ENCODE peak calls at places on chromosomes 3 and 15, in nine cellular contexts. One of them, this sample, is unnamed.

GRCh38 chr3:52176951-52177700 is 20.8 kb upstream of the ALAS1 start:
- DNase-seq in NCI-H524: no peak
- DNase-seq in transverse colon: no peak
- DNase-seq in stimulated activated effector memory CD8-positive, alpha-beta T cell treated with anti-CD3 and anti-CD28 coated beads, Interleukin-12 subunit alpha, Interleukin-12 subunit beta, amount 100 ng/mL, for 72 hours: no peak
- DNase-seq in central memory CD4-positive, alpha-beta T cell: no peak
- DNase-seq in hippocampal formation: no peak
- DNase-seq in stromal cell of bone marrow: no peak
- DNase-seq in WTC11: no peak
- DNase-seq in AML-193: no peak
- DNase-seq in this sample: no peak

GRCh38 chr15:35260961-35261360 is 175.9 kb upstream of the NANOGP8 start:
- DNase-seq in NCI-H524: no peak
- DNase-seq in transverse colon: no peak
- DNase-seq in stimulated activated effector memory CD8-positive, alpha-beta T cell treated with anti-CD3 and anti-CD28 coated beads, Interleukin-12 subunit alpha, Interleukin-12 subunit beta, amount 100 ng/mL, for 72 hours: no peak
- DNase-seq in central memory CD4-positive, alpha-beta T cell: no peak
- DNase-seq in hippocampal formation: no peak
- DNase-seq in stromal cell of bone marrow: no peak
- DNase-seq in WTC11: no peak
- DNase-seq in AML-193: no peak
- DNase-seq in this sample: no peak

GRCh38 chr3:56119575-56120349 is 348.5 kb downstream of the ERC2 start:
- DNase-seq in NCI-H524: no peak
- DNase-seq in transverse colon: no peak
- DNase-seq in stimulated activated effector memory CD8-positive, alpha-beta T cell treated with anti-CD3 and anti-CD28 coated beads, Interleukin-12 subunit alpha, Interleukin-12 subunit beta, amount 100 ng/mL, for 72 hours: no peak
- DNase-seq in central memory CD4-positive, alpha-beta T cell: no peak
- DNase-seq in hippocampal formation: no peak
- DNase-seq in stromal cell of bone marrow: peak; percentile 79
- DNase-seq in WTC11: no peak
- DNase-seq in AML-193: no peak
- DNase-seq in this sample: no peak

GRCh38 chr3:194035406-194036138 is 100.4 kb upstream of the HES1 start:
- DNase-seq in NCI-H524: no peak
- DNase-seq in transverse colon: peak; percentile 86
- DNase-seq in stimulated activated effector memory CD8-positive, alpha-beta T cell treated with anti-CD3 and anti-CD28 coated beads, Interleukin-12 subunit alpha, Interleukin-12 subunit beta, amount 100 ng/mL, for 72 hours: no peak
- DNase-seq in central memory CD4-positive, alpha-beta T cell: no peak
- DNase-seq in hippocampal formation: no peak
- DNase-seq in stromal cell of bone marrow: no peak
- DNase-seq in WTC11: no peak
- DNase-seq in AML-193: no peak
- DNase-seq in this sample: no peak

GRCh38 chr3:71847794-71848193 is 62.8 kb upstream of the PROK2 start:
- DNase-seq in NCI-H524: no peak
- DNase-seq in transverse colon: no peak
- DNase-seq in stimulated activated effector memory CD8-positive, alpha-beta T cell treated with anti-CD3 and anti-CD28 coated beads, Interleukin-12 subunit alpha, Interleukin-12 subunit beta, amount 100 ng/mL, for 72 hours: no peak
- DNase-seq in central memory CD4-positive, alpha-beta T cell: no peak
- DNase-seq in hippocampal formation: no peak
- DNase-seq in stromal cell of bone marrow: no peak
- DNase-seq in WTC11: no peak
- DNase-seq in AML-193: no peak
- DNase-seq in this sample: no peak

GRCh38 chr3:25587526-25587925 is 77.2 kb downstream of the TOP2B start:
- DNase-seq in NCI-H524: no peak
- DNase-seq in transverse colon: no peak
- DNase-seq in stimulated activated effector memory CD8-positive, alpha-beta T cell treated with anti-CD3 and anti-CD28 coated beads, Interleukin-12 subunit alpha, Interleukin-12 subunit beta, amount 100 ng/mL, for 72 hours: no peak
- DNase-seq in central memory CD4-positive, alpha-beta T cell: no peak
- DNase-seq in hippocampal formation: no peak
- DNase-seq in stromal cell of bone marrow: no peak
- DNase-seq in WTC11: no peak
- DNase-seq in AML-193: no peak
- DNase-seq in this sample: no peak

GRCh38 chr3:79881431-79881830 is 113.6 kb upstream of the ROBO1 start:
- DNase-seq in NCI-H524: no peak
- DNase-seq in transverse colon: no peak
- DNase-seq in stimulated activated effector memory CD8-positive, alpha-beta T cell treated with anti-CD3 and anti-CD28 coated beads, Interleukin-12 subunit alpha, Interleukin-12 subunit beta, amount 100 ng/mL, for 72 hours: no peak
- DNase-seq in central memory CD4-positive, alpha-beta T cell: no peak
- DNase-seq in hippocampal formation: no peak
- DNase-seq in stromal cell of bone marrow: no peak
- DNase-seq in WTC11: no peak
- DNase-seq in AML-193: no peak
- DNase-seq in this sample: no peak

GRCh38 chr3:13032206-13032605 is 41.0 kb downstream of the IQSEC1 start:
- DNase-seq in NCI-H524: no peak
- DNase-seq in transverse colon: no peak
- DNase-seq in stimulated activated effector memory CD8-positive, alpha-beta T cell treated with anti-CD3 and anti-CD28 coated beads, Interleukin-12 subunit alpha, Interleukin-12 subunit beta, amount 100 ng/mL, for 72 hours: no peak
- DNase-seq in central memory CD4-positive, alpha-beta T cell: no peak
- DNase-seq in hippocampal formation: no peak
- DNase-seq in stromal cell of bone marrow: no peak
- DNase-seq in WTC11: no peak
- DNase-seq in AML-193: no peak
- DNase-seq in this sample: no peak

GRCh38 chr3:18445421-18446066 is 20.4 kb upstream of the SATB1 start:
- DNase-seq in NCI-H524: no peak
- DNase-seq in transverse colon: peak; percentile 35
- DNase-seq in stimulated activated effector memory CD8-positive, alpha-beta T cell treated with anti-CD3 and anti-CD28 coated beads, Interleukin-12 subunit alpha, Interleukin-12 subunit beta, amount 100 ng/mL, for 72 hours: peak; percentile 44
- DNase-seq in central memory CD4-positive, alpha-beta T cell: peak; percentile 82
- DNase-seq in hippocampal formation: no peak
- DNase-seq in stromal cell of bone marrow: no peak
- DNase-seq in WTC11: no peak
- DNase-seq in AML-193: no peak
- DNase-seq in this sample: no peak

GRCh38 chr15:42349178-42349577 is 10.1 kb upstream of the CAPN3 start:
- DNase-seq in NCI-H524: no peak
- DNase-seq in transverse colon: no peak
- DNase-seq in stimulated activated effector memory CD8-positive, alpha-beta T cell treated with anti-CD3 and anti-CD28 coated beads, Interleukin-12 subunit alpha, Interleukin-12 subunit beta, amount 100 ng/mL, for 72 hours: no peak
- DNase-seq in central memory CD4-positive, alpha-beta T cell: no peak
- DNase-seq in hippocampal formation: no peak
- DNase-seq in stromal cell of bone marrow: no peak
- DNase-seq in WTC11: no peak
- DNase-seq in AML-193: no peak
- DNase-seq in this sample: no peak

GRCh38 chr15:43513550-43513949 is 3.9 kb upstream of the MAP1A start:
- DNase-seq in NCI-H524: no peak
- DNase-seq in transverse colon: no peak
- DNase-seq in stimulated activated effector memory CD8-positive, alpha-beta T cell treated with anti-CD3 and anti-CD28 coated beads, Interleukin-12 subunit alpha, Interleukin-12 subunit beta, amount 100 ng/mL, for 72 hours: no peak
- DNase-seq in central memory CD4-positive, alpha-beta T cell: no peak
- DNase-seq in hippocampal formation: no peak
- DNase-seq in stromal cell of bone marrow: no peak
- DNase-seq in WTC11: no peak
- DNase-seq in AML-193: no peak
- DNase-seq in this sample: no peak

GRCh38 chr3:52763466-52763865 is 7.3 kb downstream of the NEK4 start:
- DNase-seq in NCI-H524: no peak
- DNase-seq in transverse colon: no peak
- DNase-seq in stimulated activated effector memory CD8-positive, alpha-beta T cell treated with anti-CD3 and anti-CD28 coated beads, Interleukin-12 subunit alpha, Interleukin-12 subunit beta, amount 100 ng/mL, for 72 hours: no peak
- DNase-seq in central memory CD4-positive, alpha-beta T cell: no peak
- DNase-seq in hippocampal formation: no peak
- DNase-seq in stromal cell of bone marrow: no peak
- DNase-seq in WTC11: no peak
- DNase-seq in AML-193: no peak
- DNase-seq in this sample: no peak

GRCh38 chr15:96225642-96226259 is 104.7 kb upstream of the NR2F2 start:
- DNase-seq in NCI-H524: no peak
- DNase-seq in transverse colon: no peak
- DNase-seq in stimulated activated effector memory CD8-positive, alpha-beta T cell treated with anti-CD3 and anti-CD28 coated beads, Interleukin-12 subunit alpha, Interleukin-12 subunit beta, amount 100 ng/mL, for 72 hours: no peak
- DNase-seq in central memory CD4-positive, alpha-beta T cell: no peak
- DNase-seq in hippocampal formation: no peak
- DNase-seq in stromal cell of bone marrow: no peak
- DNase-seq in WTC11: no peak
- DNase-seq in AML-193: no peak
- DNase-seq in this sample: no peak

GRCh38 chr3:19702416-19703078 is 231.5 kb downstream of the EFHB start:
- DNase-seq in NCI-H524: no peak
- DNase-seq in transverse colon: no peak
- DNase-seq in stimulated activated effector memory CD8-positive, alpha-beta T cell treated with anti-CD3 and anti-CD28 coated beads, Interleukin-12 subunit alpha, Interleukin-12 subunit beta, amount 100 ng/mL, for 72 hours: no peak
- DNase-seq in central memory CD4-positive, alpha-beta T cell: no peak
- DNase-seq in hippocampal formation: no peak
- DNase-seq in stromal cell of bone marrow: no peak
- DNase-seq in WTC11: peak; percentile 47
- DNase-seq in AML-193: no peak
- DNase-seq in this sample: no peak

GRCh38 chr3:194269610-194270145 is 81.5 kb downstream of the CPN2 start:
- DNase-seq in NCI-H524: no peak
- DNase-seq in transverse colon: peak; percentile 64
- DNase-seq in stimulated activated effector memory CD8-positive, alpha-beta T cell treated with anti-CD3 and anti-CD28 coated beads, Interleukin-12 subunit alpha, Interleukin-12 subunit beta, amount 100 ng/mL, for 72 hours: no peak
- DNase-seq in central memory CD4-positive, alpha-beta T cell: no peak
- DNase-seq in hippocampal formation: peak; percentile 10
- DNase-seq in stromal cell of bone marrow: no peak
- DNase-seq in WTC11: peak; percentile 83
- DNase-seq in AML-193: no peak
- DNase-seq in this sample: no peak

GRCh38 chr3:72836409-72836808 is 11.8 kb downstream of the SHQ1 start:
- DNase-seq in NCI-H524: no peak
- DNase-seq in transverse colon: no peak
- DNase-seq in stimulated activated effector memory CD8-positive, alpha-beta T cell treated with anti-CD3 and anti-CD28 coated beads, Interleukin-12 subunit alpha, Interleukin-12 subunit beta, amount 100 ng/mL, for 72 hours: no peak
- DNase-seq in central memory CD4-positive, alpha-beta T cell: no peak
- DNase-seq in hippocampal formation: no peak
- DNase-seq in stromal cell of bone marrow: no peak
- DNase-seq in WTC11: no peak
- DNase-seq in AML-193: no peak
- DNase-seq in this sample: no peak

GRCh38 chr15:50315814-50316630 is 39.0 kb downstream of the GABPB1 start:
- DNase-seq in NCI-H524: peak; percentile 7
- DNase-seq in transverse colon: no peak
- DNase-seq in stimulated activated effector memory CD8-positive, alpha-beta T cell treated with anti-CD3 and anti-CD28 coated beads, Interleukin-12 subunit alpha, Interleukin-12 subunit beta, amount 100 ng/mL, for 72 hours: no peak
- DNase-seq in central memory CD4-positive, alpha-beta T cell: peak; percentile 32
- DNase-seq in hippocampal formation: no peak
- DNase-seq in stromal cell of bone marrow: peak; percentile 33
- DNase-seq in WTC11: no peak
- DNase-seq in AML-193: peak; percentile 58
- DNase-seq in this sample: no peak

GRCh38 chr3:31197941-31198340 is 303.5 kb upstream of the GADL1 start:
- DNase-seq in NCI-H524: peak; percentile 59
- DNase-seq in transverse colon: peak; percentile 64
- DNase-seq in stimulated activated effector memory CD8-positive, alpha-beta T cell treated with anti-CD3 and anti-CD28 coated beads, Interleukin-12 subunit alpha, Interleukin-12 subunit beta, amount 100 ng/mL, for 72 hours: no peak
- DNase-seq in central memory CD4-positive, alpha-beta T cell: no peak
- DNase-seq in hippocampal formation: no peak
- DNase-seq in stromal cell of bone marrow: no peak
- DNase-seq in WTC11: no peak
- DNase-seq in AML-193: no peak
- DNase-seq in this sample: no peak

GRCh38 chr3:13380991-13381390 is 39.1 kb downstream of the NUP210 start:
- DNase-seq in NCI-H524: no peak
- DNase-seq in transverse colon: no peak
- DNase-seq in stimulated activated effector memory CD8-positive, alpha-beta T cell treated with anti-CD3 and anti-CD28 coated beads, Interleukin-12 subunit alpha, Interleukin-12 subunit beta, amount 100 ng/mL, for 72 hours: no peak
- DNase-seq in central memory CD4-positive, alpha-beta T cell: no peak
- DNase-seq in hippocampal formation: no peak
- DNase-seq in stromal cell of bone marrow: no peak
- DNase-seq in WTC11: no peak
- DNase-seq in AML-193: no peak
- DNase-seq in this sample: no peak

GRCh38 chr3:140050977-140051957 is 116.3 kb downstream of the CLSTN2 start:
- DNase-seq in NCI-H524: peak; percentile 85
- DNase-seq in transverse colon: no peak
- DNase-seq in stimulated activated effector memory CD8-positive, alpha-beta T cell treated with anti-CD3 and anti-CD28 coated beads, Interleukin-12 subunit alpha, Interleukin-12 subunit beta, amount 100 ng/mL, for 72 hours: no peak
- DNase-seq in central memory CD4-positive, alpha-beta T cell: no peak
- DNase-seq in hippocampal formation: peak; percentile 46
- DNase-seq in stromal cell of bone marrow: no peak
- DNase-seq in WTC11: peak; percentile 30
- DNase-seq in AML-193: peak; percentile 28
- DNase-seq in this sample: no peak

GRCh38 chr15:92617197-92618037 is 38.2 kb downstream of the FAM174B start:
- DNase-seq in NCI-H524: peak; percentile 73
- DNase-seq in transverse colon: peak; percentile 71
- DNase-seq in stimulated activated effector memory CD8-positive, alpha-beta T cell treated with anti-CD3 and anti-CD28 coated beads, Interleukin-12 subunit alpha, Interleukin-12 subunit beta, amount 100 ng/mL, for 72 hours: no peak
- DNase-seq in central memory CD4-positive, alpha-beta T cell: no peak
- DNase-seq in hippocampal formation: no peak
- DNase-seq in stromal cell of bone marrow: no peak
- DNase-seq in WTC11: no peak
- DNase-seq in AML-193: no peak
- DNase-seq in this sample: no peak

GRCh38 chr15:73972984-73973682 is 19.0 kb downstream of the STOML1 start:
- DNase-seq in NCI-H524: peak; percentile 81
- DNase-seq in transverse colon: peak; percentile 90
- DNase-seq in stimulated activated effector memory CD8-positive, alpha-beta T cell treated with anti-CD3 and anti-CD28 coated beads, Interleukin-12 subunit alpha, Interleukin-12 subunit beta, amount 100 ng/mL, for 72 hours: peak; percentile 68
- DNase-seq in central memory CD4-positive, alpha-beta T cell: peak; percentile 72
- DNase-seq in hippocampal formation: peak; percentile 72
- DNase-seq in stromal cell of bone marrow: peak; percentile 70
- DNase-seq in WTC11: peak; percentile 90
- DNase-seq in AML-193: peak; percentile 68
- DNase-seq in this sample: no peak

GRCh38 chr3:171950373-171950772 is 89.0 kb upstream of the FNDC3B start:
- DNase-seq in NCI-H524: no peak
- DNase-seq in transverse colon: no peak
- DNase-seq in stimulated activated effector memory CD8-positive, alpha-beta T cell treated with anti-CD3 and anti-CD28 coated beads, Interleukin-12 subunit alpha, Interleukin-12 subunit beta, amount 100 ng/mL, for 72 hours: no peak
- DNase-seq in central memory CD4-positive, alpha-beta T cell: no peak
- DNase-seq in hippocampal formation: no peak
- DNase-seq in stromal cell of bone marrow: no peak
- DNase-seq in WTC11: no peak
- DNase-seq in AML-193: no peak
- DNase-seq in this sample: no peak

GRCh38 chr15:29242466-29243242 is 27.0 kb downstream of the NSMCE3 start:
- DNase-seq in NCI-H524: peak; percentile 38
- DNase-seq in transverse colon: no peak
- DNase-seq in stimulated activated effector memory CD8-positive, alpha-beta T cell treated with anti-CD3 and anti-CD28 coated beads, Interleukin-12 subunit alpha, Interleukin-12 subunit beta, amount 100 ng/mL, for 72 hours: no peak
- DNase-seq in central memory CD4-positive, alpha-beta T cell: no peak
- DNase-seq in hippocampal formation: no peak
- DNase-seq in stromal cell of bone marrow: no peak
- DNase-seq in WTC11: no peak
- DNase-seq in AML-193: no peak
- DNase-seq in this sample: no peak

GRCh38 chr3:4547799-4548198 is 54.7 kb downstream of the ITPR1 start:
- DNase-seq in NCI-H524: no peak
- DNase-seq in transverse colon: no peak
- DNase-seq in stimulated activated effector memory CD8-positive, alpha-beta T cell treated with anti-CD3 and anti-CD28 coated beads, Interleukin-12 subunit alpha, Interleukin-12 subunit beta, amount 100 ng/mL, for 72 hours: no peak
- DNase-seq in central memory CD4-positive, alpha-beta T cell: no peak
- DNase-seq in hippocampal formation: no peak
- DNase-seq in stromal cell of bone marrow: no peak
- DNase-seq in WTC11: no peak
- DNase-seq in AML-193: no peak
- DNase-seq in this sample: no peak

GRCh38 chr3:72082121-72082715 is 297.3 kb upstream of the PROK2 start:
- DNase-seq in NCI-H524: no peak
- DNase-seq in transverse colon: peak; percentile 48
- DNase-seq in stimulated activated effector memory CD8-positive, alpha-beta T cell treated with anti-CD3 and anti-CD28 coated beads, Interleukin-12 subunit alpha, Interleukin-12 subunit beta, amount 100 ng/mL, for 72 hours: no peak
- DNase-seq in central memory CD4-positive, alpha-beta T cell: no peak
- DNase-seq in hippocampal formation: no peak
- DNase-seq in stromal cell of bone marrow: peak; percentile 57
- DNase-seq in WTC11: no peak
- DNase-seq in AML-193: peak; percentile 97
- DNase-seq in this sample: no peak

GRCh38 chr3:100297784-100298183 is 36.8 kb upstream of the NIT2 start:
- DNase-seq in NCI-H524: no peak
- DNase-seq in transverse colon: no peak
- DNase-seq in stimulated activated effector memory CD8-positive, alpha-beta T cell treated with anti-CD3 and anti-CD28 coated beads, Interleukin-12 subunit alpha, Interleukin-12 subunit beta, amount 100 ng/mL, for 72 hours: no peak
- DNase-seq in central memory CD4-positive, alpha-beta T cell: no peak
- DNase-seq in hippocampal formation: no peak
- DNase-seq in stromal cell of bone marrow: peak; percentile 13
- DNase-seq in WTC11: no peak
- DNase-seq in AML-193: no peak
- DNase-seq in this sample: no peak

GRCh38 chr3:31704651-31705179 is 172.0 kb downstream of the STT3B start:
- DNase-seq in NCI-H524: no peak
- DNase-seq in transverse colon: peak; percentile 66
- DNase-seq in stimulated activated effector memory CD8-positive, alpha-beta T cell treated with anti-CD3 and anti-CD28 coated beads, Interleukin-12 subunit alpha, Interleukin-12 subunit beta, amount 100 ng/mL, for 72 hours: no peak
- DNase-seq in central memory CD4-positive, alpha-beta T cell: no peak
- DNase-seq in hippocampal formation: no peak
- DNase-seq in stromal cell of bone marrow: peak; percentile 47
- DNase-seq in WTC11: no peak
- DNase-seq in AML-193: no peak
- DNase-seq in this sample: no peak

GRCh38 chr3:194276768-194277546 is 74.2 kb downstream of the CPN2 start:
- DNase-seq in NCI-H524: no peak
- DNase-seq in transverse colon: peak; percentile 11
- DNase-seq in stimulated activated effector memory CD8-positive, alpha-beta T cell treated with anti-CD3 and anti-CD28 coated beads, Interleukin-12 subunit alpha, Interleukin-12 subunit beta, amount 100 ng/mL, for 72 hours: no peak
- DNase-seq in central memory CD4-positive, alpha-beta T cell: no peak
- DNase-seq in hippocampal formation: peak; percentile 16
- DNase-seq in stromal cell of bone marrow: no peak
- DNase-seq in WTC11: peak; percentile 12
- DNase-seq in AML-193: no peak
- DNase-seq in this sample: no peak